ENCODE peak calls at places on chromosomes 6 and 20, in five cellular contexts. E, V, U, Y and W are unnamed samples. For H3K27me3, the result is how much of the 10 kb centered on the place peaks cover.

GRCh38 chr6:8215631-8216030 is 113.3 kb upstream of the EEF1E1 start:
- DNase-seq in E (no peak), V (no peak), U (no peak), Y (no peak), W (no peak)

GRCh38 chr6:20056350-20056992 is 155.8 kb downstream of the MBOAT1 start:
- DNase-seq in E (no peak), V (no peak), U (no peak), Y (no peak), W (no peak)

GRCh38 chr6:84033523-84034451 is at the start of gene MRAP2:
- DNase-seq in E (peak), V (no peak), U (peak), Y (no peak), W (no peak)

GRCh38 chr6:170026272-170027110 is 264.4 kb downstream of the DLL1 start:
- DNase-seq in E (peak), V (peak), U (peak), Y (no peak), W (peak)

GRCh38 chr6:84897874-84898635 is 133.7 kb upstream of the TBX18 start:
- DNase-seq in E (no peak), V (no peak), U (no peak), Y (no peak), W (no peak)

GRCh38 chr6:63785006-63785405 is 149.4 kb downstream of the PHF3 start:
- DNase-seq in E (no peak), V (no peak), U (no peak), Y (no peak), W (no peak)

GRCh38 chr6:43917878-43918382 is 147.9 kb downstream of the VEGFA start:
- DNase-seq in E (no peak), V (no peak), U (no peak), Y (no peak), W (no peak)

GRCh38 chr20:62732766-62733165 is 24.1 kb downstream of the NTSR1 start:
- DNase-seq in E (no peak), V (peak), U (no peak), Y (no peak), W (no peak)

GRCh38 chr6:80210618-80211017 is 104.1 kb downstream of the BCKDHB start:
- DNase-seq in E (no peak), V (peak), U (no peak), Y (peak), W (no peak)

GRCh38 chr6:113414511-113414910 is 442.6 kb upstream of the MARCKS start:
- DNase-seq in E (peak), V (no peak), U (peak), Y (no peak), W (no peak)

GRCh38 chr20:24438331-24438730 is 31.1 kb upstream of the SYNDIG1 start:
- DNase-seq in E (no peak), V (no peak), U (no peak), Y (no peak), W (no peak)

GRCh38 chr6:3361312-3362037 is 95.4 kb downstream of the SLC22A23 start:
- DNase-seq in E (no peak), V (no peak), U (no peak), Y (no peak), W (peak)

GRCh38 chr6:3359973-3360726 is 96.7 kb downstream of the SLC22A23 start:
- DNase-seq in E (no peak), V (no peak), U (no peak), Y (no peak), W (peak)

GRCh38 chr6:3364391-3364790 is 92.5 kb downstream of the SLC22A23 start:
- DNase-seq in E (peak), V (no peak), U (no peak), Y (no peak), W (no peak)

GRCh38 chr6:3360727-3361045 is 96.2 kb downstream of the SLC22A23 start:
- DNase-seq in E (no peak), V (no peak), U (no peak), Y (no peak), W (no peak)

GRCh38 chr6:3363296-3364025 is 93.4 kb downstream of the SLC22A23 start:
- DNase-seq in E (peak), V (no peak), U (no peak), Y (no peak), W (no peak)
- TF ChIP-seq EP300 in E (no peak), V (no peak), U (no peak), Y (no peak), W (no peak)

GRCh38 chr20:40542065-40542464 is 147.0 kb downstream of the MAFB start:
- DNase-seq in E (no peak), V (no peak), U (no peak), Y (no peak), W (no peak)

GRCh38 chr20:40536866-40537265 is 152.2 kb downstream of the MAFB start:
- DNase-seq in E (no peak), V (no peak), U (no peak), Y (no peak), W (no peak)

GRCh38 chr20:40538126-40538525 is 150.9 kb downstream of the MAFB start:
- DNase-seq in E (no peak), V (no peak), U (no peak), Y (no peak), W (no peak)

GRCh38 chr20:40535816-40536215 is 153.2 kb downstream of the MAFB start:
- DNase-seq in E (no peak), V (no peak), U (no peak), Y (no peak), W (no peak)

DNA sequence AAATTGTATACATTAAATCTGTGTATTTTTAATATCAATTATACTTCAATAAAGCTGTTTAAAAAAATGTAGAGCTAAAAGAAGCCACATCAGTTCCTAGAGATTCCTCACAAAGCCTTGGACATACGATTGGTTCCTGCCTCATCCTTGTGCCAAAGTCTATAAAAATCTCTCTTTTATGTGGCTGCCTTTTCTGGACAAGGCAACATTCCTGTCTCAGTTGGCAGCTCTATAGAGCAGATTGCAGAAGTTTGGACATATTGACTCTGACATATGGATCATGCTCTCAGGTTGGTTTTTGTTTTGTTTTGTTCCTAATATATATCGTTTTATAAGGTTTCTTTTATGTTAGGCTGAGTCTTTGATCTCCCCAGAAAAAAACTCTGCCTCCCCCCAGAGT is 148.9 kb downstream of the MAFB start:
- DNase-seq in E (no peak), V (no peak), U (no peak), Y (no peak), W (no peak)
- H3K27me3 ChIP-seq in E (under half), V (under half), U (under half), Y (under half), W (under half)

DNA sequence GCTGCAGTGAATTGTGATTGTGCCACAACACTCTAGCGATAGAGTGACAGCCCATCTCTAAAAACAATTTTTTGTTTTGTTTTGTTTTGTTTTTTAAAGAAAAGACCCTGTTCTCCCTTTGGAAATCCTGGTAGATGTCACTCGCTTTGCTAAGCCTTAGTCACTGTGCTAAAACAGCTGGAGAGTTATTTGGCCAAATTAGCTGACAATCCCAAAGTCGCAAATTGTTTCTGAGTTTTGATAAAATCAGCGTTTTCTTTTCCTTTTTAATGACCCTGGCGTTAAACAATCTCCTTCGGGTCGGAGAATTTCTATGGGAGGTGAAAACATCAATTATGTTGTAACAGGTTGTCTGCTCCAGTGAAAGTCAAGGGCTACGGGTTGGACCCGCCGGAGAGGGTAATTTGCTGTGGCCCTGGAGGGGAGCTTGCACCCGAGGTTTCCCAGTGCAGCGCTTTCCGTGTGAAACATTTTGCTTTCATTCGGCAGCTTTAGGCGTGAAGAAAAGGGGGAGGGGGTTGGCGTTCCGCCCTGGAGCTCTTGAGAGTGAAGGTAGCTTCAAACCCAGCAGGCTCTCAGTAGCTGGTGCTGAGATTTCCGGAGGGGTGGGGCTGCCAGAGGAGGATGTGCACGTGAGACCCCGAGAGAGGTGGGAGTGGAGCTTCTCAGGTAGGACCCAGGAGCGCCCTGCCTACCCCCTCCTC is 296.6 kb downstream of the PHACTR1 start:
- DNase-seq in E (peak), V (no peak), U (peak), Y (peak), W (no peak)
- H3K4me3 ChIP-seq in E (peak), V (peak), U (peak), Y (peak), W (peak)

DNA sequence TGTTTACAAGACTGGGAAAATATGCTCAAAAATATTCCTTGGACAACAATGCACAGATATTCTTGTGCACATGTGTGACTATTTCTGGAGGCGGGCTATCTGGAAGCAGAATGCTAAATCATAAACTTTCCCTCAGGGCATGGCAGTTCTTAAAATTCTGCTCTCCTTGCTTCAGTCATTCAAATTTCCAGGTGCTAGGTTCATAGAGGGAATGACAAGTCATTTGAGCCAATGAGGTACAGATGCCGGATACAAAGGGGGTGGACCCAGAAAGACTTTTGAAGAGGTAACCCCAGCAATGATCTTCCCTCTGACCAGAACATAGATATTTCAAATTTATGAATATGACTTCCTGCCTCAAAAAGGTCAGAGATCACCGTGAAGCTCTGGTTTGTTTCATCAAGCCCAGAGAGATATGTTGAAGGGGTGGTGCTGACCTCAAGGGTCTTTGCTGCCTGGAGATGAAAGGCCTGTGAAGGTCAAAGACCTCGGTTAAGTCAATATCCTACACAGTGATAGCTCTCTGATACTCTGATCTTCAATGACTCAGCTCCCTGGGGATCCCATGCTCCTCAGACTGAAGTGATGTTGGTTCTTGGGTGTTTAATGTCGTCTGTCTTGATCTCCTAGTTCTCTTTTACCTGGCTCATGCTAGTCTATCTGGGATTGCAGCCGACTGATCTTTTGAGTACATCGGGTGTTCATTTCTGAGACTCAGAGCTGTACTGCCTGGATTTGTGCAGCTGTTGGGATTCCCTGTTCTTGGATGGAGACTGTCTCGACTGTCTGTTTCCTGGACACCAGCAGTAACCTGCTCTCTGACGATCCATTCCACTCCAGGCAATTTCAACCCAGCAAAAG is 47.5 kb upstream of the TSHZ2 start:
- DNase-seq in E (no peak), V (no peak), U (no peak), Y (no peak), W (no peak)
- TF ChIP-seq EP300 in E (no peak), V (no peak), U (no peak), Y (no peak), W (no peak)